ENCODE peak calls at places on chromosomes 4 and X, in eight cellular contexts. X is GM23338, G is H1, W is HepG2, E is SK-N-SH, O is GM12878, H is K562, N is HCT116. Q is an unnamed sample.

GRCh38 chr4:144734522-144734921 is 88.6 kb downstream of the HHIP start:
- DNase-seq in X (peak), G (no peak), W (no peak), E (no peak), O (no peak), H (no peak), N (no peak), Q (no peak)

GRCh38 chr4:15202481-15202880 is 200.2 kb downstream of the CPEB2 start:
- DNase-seq in X (no peak), G (no peak), W (no peak), E (no peak), O (no peak), H (no peak), N (no peak), Q (no peak)

GRCh38 chr4:29372971-29373370 is 1347.2 kb upstream of the PCDH7 start:
- DNase-seq in X (no peak), G (no peak), W (no peak), E (no peak), O (no peak), H (no peak), N (no peak), Q (no peak)

GRCh38 chr4:92714640-92715039 is 410.9 kb downstream of the GRID2 start:
- DNase-seq in X (peak), G (no peak), W (no peak), E (no peak), O (no peak), H (no peak), N (no peak), Q (no peak)

GRCh38 chr4:52661966-52662705 is 3.0 kb upstream of the USP46 start:
- DNase-seq in X (no peak), G (no peak), W (no peak), E (no peak), O (no peak), H (no peak), N (no peak), Q (no peak)

GRCh38 chrX:37371578-37371981 is 22.4 kb downstream of the PRRG1 start:
- DNase-seq in X (no peak), G (no peak), W (no peak), E (no peak), O (no peak), H (no peak), N (no peak), Q (no peak)

GRCh38 chr4:38872620-38873019 is 5.0 kb downstream of the FAM114A1 start:
- DNase-seq in X (no peak), G (no peak), W (peak), E (no peak), O (no peak), H (peak), N (no peak), Q (no peak)

GRCh38 chrX:6849711-6850415 is 297.6 kb upstream of the STS start:
- DNase-seq in X (no peak), G (no peak), W (no peak), E (no peak), O (no peak), H (no peak), N (no peak), Q (no peak)

GRCh38 chr4:138255917-138256597 is 13.9 kb upstream of the SLC7A11 start:
- DNase-seq in X (no peak), G (no peak), W (no peak), E (no peak), O (no peak), H (no peak), N (no peak), Q (no peak)

GRCh38 chrX:25011589-25012432 is 4.0 kb downstream of the ARX start:
- DNase-seq in X (no peak), G (no peak), W (no peak), E (no peak), O (no peak), H (no peak), N (no peak), Q (no peak)

GRCh38 chr4:62670509-62670908 is 1470.4 kb downstream of the ADGRL3 start:
- DNase-seq in X (no peak), G (no peak), W (no peak), E (peak), O (no peak), H (no peak), N (no peak), Q (no peak)

GRCh38 chr4:13907255-13907751 is 279.8 kb upstream of the BOD1L1 start:
- DNase-seq in X (peak), G (no peak), W (peak), E (no peak), O (no peak), H (no peak), N (no peak), Q (peak)

GRCh38 chr4:186497043-186497442 is 58.3 kb downstream of the MTNR1A start:
- DNase-seq in X (no peak), G (no peak), W (no peak), E (no peak), O (no peak), H (no peak), N (no peak), Q (no peak)

GRCh38 chr4:100188829-100189228 is 1.4 kb downstream of the DDIT4L start:
- DNase-seq in X (no peak), G (no peak), W (no peak), E (no peak), O (no peak), H (no peak), N (no peak), Q (no peak)

GRCh38 chr4:145234086-145234694 is 53.8 kb upstream of the OTUD4 start:
- DNase-seq in X (peak), G (peak), W (peak), E (peak), O (peak), H (peak), N (peak), Q (peak)

GRCh38 chr4:7132730-7133582 is 59.4 kb upstream of the SORCS2 start:
- DNase-seq in X (no peak), G (no peak), W (no peak), E (no peak), O (no peak), H (no peak), N (no peak), Q (no peak)

DNA sequence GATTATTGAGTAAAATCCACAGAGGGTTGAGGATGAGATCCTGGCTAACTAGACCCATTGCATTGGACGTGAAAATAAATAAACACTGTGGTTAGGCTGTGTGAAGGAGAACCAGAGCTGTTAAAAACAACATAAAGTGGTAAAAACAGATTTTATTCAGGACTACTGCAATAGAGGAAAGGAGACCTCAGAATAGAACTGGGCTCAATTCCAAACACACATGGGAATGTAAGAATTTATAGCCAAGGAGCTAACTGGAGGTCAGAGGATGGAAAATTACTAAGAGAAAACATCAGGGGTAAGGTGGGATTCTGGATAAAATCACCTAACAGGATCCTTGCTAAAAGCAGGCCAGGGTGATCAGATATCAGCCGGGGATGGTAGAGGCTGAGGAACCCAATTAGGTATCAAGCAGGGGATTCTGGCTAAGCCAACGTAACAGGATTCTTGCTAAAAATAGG is 112.4 kb downstream of the RNF150 start:
- DNase-seq in X (no peak), G (no peak), W (no peak), E (no peak), O (no peak), H (no peak), N (no peak), Q (peak)
- H3K4me2 ChIP-seq in X (no peak), G (no peak), W (no peak), E (peak), O (no peak), H (no peak), N (no peak), Q (no peak)

GRCh38 chr4:8838296-8838695 is 33.3 kb downstream of the HMX1 start:
- DNase-seq in X (no peak), G (peak), W (no peak), E (peak), O (no peak), H (no peak), N (no peak), Q (no peak)

GRCh38 chr4:8837181-8837811 is 34.3 kb downstream of the HMX1 start:
- DNase-seq in X (peak), G (peak), W (no peak), E (peak), O (no peak), H (no peak), N (no peak), Q (no peak)

GRCh38 chr4:8840816-8841455 is 30.7 kb downstream of the HMX1 start:
- DNase-seq in X (no peak), G (peak), W (no peak), E (peak), O (no peak), H (no peak), N (no peak), Q (no peak)

GRCh38 chr4:8840006-8840793 is 31.4 kb downstream of the HMX1 start:
- DNase-seq in X (peak), G (peak), W (no peak), E (peak), O (no peak), H (no peak), N (no peak), Q (no peak)

GRCh38 chr4:8838911-8839431 is 32.7 kb downstream of the HMX1 start:
- DNase-seq in X (no peak), G (peak), W (no peak), E (peak), O (no peak), H (no peak), N (no peak), Q (no peak)
- TF ChIP-seq CTCF in X (no peak), G (no peak), W (no peak), E (no peak), O (no peak), H (no peak), N (no peak), Q (no peak)

DNA sequence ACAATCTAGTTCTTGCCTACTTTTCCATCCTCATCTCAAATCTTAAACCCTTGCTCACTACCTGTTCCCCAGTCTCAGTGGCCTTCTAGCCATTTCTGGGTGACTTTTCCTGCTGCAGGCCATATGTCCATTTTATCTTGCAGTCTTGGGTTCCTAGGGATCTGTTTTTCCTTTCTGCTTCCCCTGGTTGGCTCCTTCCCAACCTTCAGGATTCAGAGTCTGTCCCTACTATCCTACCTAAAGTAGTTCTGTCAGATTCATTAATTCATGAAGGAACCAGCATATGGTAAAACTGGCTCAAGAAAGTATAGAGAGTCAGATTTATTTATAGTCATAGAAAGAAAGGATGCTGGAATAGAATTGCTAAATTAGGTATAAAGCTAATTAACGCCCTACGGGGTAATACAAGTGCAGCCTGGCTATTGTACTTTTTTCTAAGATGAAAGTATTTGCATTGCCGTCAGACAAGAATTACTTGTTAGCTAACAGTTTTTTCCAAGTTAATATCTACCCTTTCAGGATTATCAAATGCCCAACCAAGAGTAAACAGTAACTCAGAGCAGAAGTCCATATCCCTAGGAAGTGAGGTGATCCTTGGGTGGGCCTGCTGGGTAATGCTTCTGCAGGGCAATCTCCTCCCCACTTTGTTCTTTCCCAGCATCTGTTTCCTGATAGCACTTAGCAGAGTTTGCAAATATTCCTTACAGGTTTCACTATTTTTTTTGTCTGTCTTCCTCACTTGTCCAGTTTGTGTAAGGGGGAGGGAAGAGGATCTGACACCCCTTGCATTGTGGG is 63.6 kb downstream of the REPS2 start:
- DNase-seq in X (no peak), G (no peak), W (no peak), E (no peak), O (no peak), H (no peak), N (no peak), Q (peak)
- TF ChIP-seq POLR2AphosphoS5 in X (no peak), G (no peak), W (no peak), E (no peak), O (no peak), H (no peak), N (no peak), Q (no peak)

DNA sequence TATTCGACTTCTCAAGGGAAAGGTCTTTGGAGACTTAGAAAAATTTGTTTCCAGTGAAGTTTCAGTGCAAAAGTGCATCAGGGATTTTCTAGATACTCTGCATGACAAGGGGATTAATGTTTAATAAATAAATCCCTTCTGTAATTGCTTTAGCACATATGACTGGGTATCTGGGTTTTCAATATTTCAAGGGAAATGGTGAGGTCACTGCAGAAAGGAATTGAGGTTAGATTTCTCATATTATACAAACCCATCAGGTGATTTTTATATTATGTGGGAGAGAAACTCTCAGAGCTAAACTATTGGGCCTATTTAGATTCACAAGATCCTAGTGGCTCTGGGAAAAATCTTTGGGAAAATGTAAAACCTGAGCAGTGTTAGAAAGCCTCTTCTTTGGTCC is 48.3 kb upstream of the SLC4A4 start:
- DNase-seq in X (no peak), G (no peak), W (no peak), E (no peak), O (no peak), H (no peak), N (no peak), Q (no peak)
- H3K4me2 ChIP-seq in X (no peak), G (no peak), W (no peak), E (no peak), O (no peak), H (no peak), N (no peak), Q (no peak)

GRCh38 chrX:5753291-5753690 is 475.4 kb downstream of the NLGN4X start:
- DNase-seq in X (no peak), G (no peak), W (no peak), E (no peak), O (no peak), H (no peak), N (no peak), Q (no peak)
- TF ChIP-seq CTCF in X (no peak), G (no peak), W (no peak), E (no peak), O (no peak), H (no peak), N (no peak), Q (no peak)

GRCh38 chrX:49043987-49044281 is 777 bp upstream of the TFE3 start:
- DNase-seq in X (no peak), G (no peak), W (no peak), E (no peak), O (no peak), H (no peak), N (no peak), Q (no peak)

GRCh38 chrX:49040376-49040955 is 2.7 kb downstream of the TFE3 start:
- DNase-seq in X (peak), G (no peak), W (no peak), E (no peak), O (no peak), H (no peak), N (no peak), Q (peak)

GRCh38 chrX:49041683-49042529 is 1.3 kb downstream of the TFE3 start:
- DNase-seq in X (peak), G (no peak), W (no peak), E (peak), O (no peak), H (peak), N (no peak), Q (peak)

GRCh38 chrX:49042581-49043219 is 457 bp downstream of the TFE3 start:
- DNase-seq in X (no peak), G (no peak), W (no peak), E (no peak), O (no peak), H (no peak), N (no peak), Q (no peak)

DNA sequence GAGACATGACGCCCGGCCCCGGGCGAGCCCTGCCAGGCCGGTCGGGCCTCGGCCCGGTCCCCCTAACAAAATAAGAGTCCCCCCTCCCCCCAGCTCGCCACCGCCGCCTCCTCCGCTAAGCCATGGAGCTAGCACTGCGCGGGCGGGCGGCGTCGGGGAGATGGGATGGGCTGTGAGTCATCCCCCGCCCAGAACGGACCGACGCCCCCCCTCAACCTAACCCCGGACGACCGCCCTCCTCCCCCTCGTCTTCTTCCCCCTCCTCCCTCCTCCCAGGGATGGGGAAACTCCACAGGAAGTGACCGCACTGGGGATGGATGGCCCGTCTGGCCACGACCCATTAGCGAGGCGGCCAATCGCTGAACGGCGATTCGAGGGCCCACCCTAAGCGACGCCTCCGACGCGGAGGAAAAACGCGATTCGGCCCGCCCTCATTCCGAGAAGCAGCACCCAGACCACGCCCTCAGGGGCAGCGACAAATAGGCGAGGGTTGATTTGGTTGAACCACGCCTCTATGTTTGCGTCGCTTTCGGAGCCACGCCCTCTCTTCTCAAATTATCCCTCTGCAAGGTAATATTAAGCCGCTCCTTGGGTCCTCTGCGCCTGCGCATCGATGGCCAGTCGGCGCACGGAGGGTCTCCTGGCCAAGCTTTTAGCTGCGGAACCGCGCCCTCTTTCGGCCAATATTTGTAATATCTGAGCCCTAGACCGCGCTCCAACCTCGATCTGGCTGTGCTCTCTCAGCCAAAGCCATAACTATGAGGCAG is at the start of gene TFE3:
- DNase-seq in X (peak), G (peak), W (peak), E (peak), O (peak), H (peak), N (peak), Q (peak)
- TF ChIP-seq POLR2AphosphoS5 in X (peak), G (no peak), W (no peak), E (no peak), O (no peak), H (peak), N (peak), Q (peak)

DNA sequence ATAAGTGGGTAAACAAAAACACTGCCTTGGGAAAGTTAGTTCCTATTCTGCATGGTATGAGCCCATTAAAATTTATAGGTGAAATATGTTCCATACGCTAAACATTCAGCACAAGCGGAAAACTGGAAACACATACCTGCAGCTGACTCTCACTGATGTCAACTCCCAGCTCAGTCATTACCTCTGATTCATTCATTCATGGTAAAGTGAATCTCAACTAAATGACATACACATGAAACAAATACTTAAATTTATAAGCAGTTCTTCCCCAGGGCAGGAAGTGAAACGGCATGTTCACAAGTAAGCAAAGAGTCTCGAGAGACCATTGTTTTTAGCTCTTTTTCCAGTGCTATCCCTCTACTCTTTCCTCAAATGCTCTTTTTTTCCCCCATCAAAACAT is 1.6 kb downstream of the SLC10A6 start:
- DNase-seq in X (no peak), G (no peak), W (no peak), E (no peak), O (no peak), H (no peak), N (no peak), Q (no peak)
- H3K4me2 ChIP-seq in X (no peak), G (no peak), W (no peak), E (no peak), O (no peak), H (no peak), N (no peak), Q (no peak)

GRCh38 chr4:47486306-47486705 is 1.2 kb downstream of the ATP10D start:
- DNase-seq in X (no peak), G (no peak), W (no peak), E (no peak), O (no peak), H (no peak), N (no peak), Q (peak)

GRCh38 chr4:47493238-47494123 is 8.4 kb downstream of the ATP10D start:
- DNase-seq in X (no peak), G (no peak), W (no peak), E (no peak), O (no peak), H (no peak), N (no peak), Q (no peak)

GRCh38 chr4:47494124-47494430 is 9.0 kb downstream of the ATP10D start:
- DNase-seq in X (no peak), G (no peak), W (no peak), E (no peak), O (no peak), H (no peak), N (no peak), Q (no peak)

GRCh38 chr4:47488706-47489105 is 3.6 kb downstream of the ATP10D start:
- DNase-seq in X (no peak), G (no peak), W (no peak), E (no peak), O (no peak), H (no peak), N (no peak), Q (no peak)

DNA sequence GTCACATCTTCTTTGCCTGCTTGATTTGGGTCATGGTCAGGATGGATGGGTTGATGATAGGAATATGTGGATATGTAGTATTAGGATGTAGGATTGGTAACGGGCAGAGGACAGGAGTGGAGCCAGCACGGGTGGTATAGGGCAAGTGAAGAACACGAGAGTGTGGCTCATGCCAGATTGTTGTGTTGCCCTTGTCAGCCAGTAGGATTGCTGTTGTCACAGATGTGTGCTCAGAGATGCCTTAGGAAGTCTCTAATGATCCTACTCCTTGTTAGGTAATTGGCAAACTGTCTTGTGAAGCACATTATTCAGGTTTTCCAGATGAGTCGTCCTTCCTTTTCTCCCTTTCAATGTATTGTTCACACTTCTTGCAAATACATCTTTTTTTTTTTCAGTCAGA is 5.5 kb downstream of the ATP10D start:
- DNase-seq in X (peak), G (no peak), W (peak), E (peak), O (no peak), H (peak), N (peak), Q (peak)
- TF ChIP-seq CTCF in X (peak), G (peak), W (peak), E (peak), O (peak), H (peak), N (no peak), Q (peak)

GRCh38 chr4:54542540-54543041 is 115.2 kb upstream of the KIT start:
- DNase-seq in X (peak), G (no peak), W (no peak), E (no peak), O (no peak), H (peak), N (no peak), Q (no peak)
- TF ChIP-seq POLR2AphosphoS5 in X (no peak), G (no peak), W (no peak), E (no peak), O (no peak), H (peak), N (no peak), Q (no peak)

Q was measured in endothelial cell of umbilical vein.